ENCODE peak calls at places on chromosomes 6 and 20, in four cellular contexts. B, N, F and O are unnamed samples.

GRCh38 chr6:84282566-84282965 is 55.1 kb upstream of the CEP162 start:
- DNase-seq in B (peak), N (no peak), F (no peak), O (no peak)

GRCh38 chr6:21001736-21002135 is 467.5 kb downstream of the CDKAL1 start:
- DNase-seq in B (no peak), N (no peak), F (no peak), O (no peak)

GRCh38 chr6:109406196-109406595 is 23.9 kb upstream of the CD164 start:
- DNase-seq in B (no peak), N (no peak), F (no peak), O (no peak)

GRCh38 chr6:138509371-138509770 is 10.1 kb upstream of the NHSL1 start:
- DNase-seq in B (no peak), N (peak), F (peak), O (peak)

GRCh38 chr6:64290867-64291266 is 655.3 kb downstream of the PHF3 start:
- DNase-seq in B (no peak), N (no peak), F (no peak), O (no peak)

GRCh38 chr6:54574671-54575070 is 266.4 kb downstream of the TINAG start:
- DNase-seq in B (no peak), N (no peak), F (no peak), O (no peak)

GRCh38 chr6:16901777-16902176 is 140.5 kb upstream of the ATXN1 start:
- DNase-seq in B (no peak), N (no peak), F (peak), O (no peak)

GRCh38 chr20:13105864-13106457 is 97.2 kb downstream of the SPTLC3 start:
- DNase-seq in B (peak), N (no peak), F (no peak), O (no peak)

GRCh38 chr6:170174124-170174770 is 116.6 kb downstream of the DLL1 start:
- DNase-seq in B (no peak), N (no peak), F (peak), O (no peak)

GRCh38 chr6:112150363-112150762 is 63.0 kb downstream of the FAM229B start:
- DNase-seq in B (no peak), N (no peak), F (no peak), O (no peak)

GRCh38 chr6:73566954-73567591 is 46.2 kb upstream of the EEF1A1 start:
- DNase-seq in B (no peak), N (no peak), F (no peak), O (no peak)

GRCh38 chr6:163457637-163458561 is 43.4 kb downstream of the QKI start:
- DNase-seq in B (peak), N (peak), F (no peak), O (no peak)

GRCh38 chr20:32960849-32961731 is 43.1 kb downstream of the SUN5 start:
- DNase-seq in B (no peak), N (peak), F (no peak), O (no peak)

GRCh38 chr20:15739056-15739455 is 834.2 kb downstream of the KIF16B start:
- DNase-seq in B (no peak), N (no peak), F (no peak), O (no peak)

GRCh38 chr6:29720863-29721262 is 2.4 kb upstream of the HLA-F start:
- DNase-seq in B (no peak), N (no peak), F (no peak), O (peak)

GRCh38 chr6:30819287-30819917 is 64.9 kb upstream of the DDR1 start:
- DNase-seq in B (no peak), N (peak), F (no peak), O (no peak)

GRCh38 chr6:67640462-67640861 is 994.6 kb upstream of the ADGRB3 start:
- DNase-seq in B (no peak), N (no peak), F (no peak), O (no peak)

GRCh38 chr6:24922854-24923253 is 12.9 kb downstream of the RIPOR2 start:
- DNase-seq in B (no peak), N (no peak), F (no peak), O (no peak)

GRCh38 chr20:35801865-35802264 is 30.1 kb downstream of the PHF20 start:
- DNase-seq in B (no peak), N (no peak), F (no peak), O (no peak)

GRCh38 chr6:127367023-127367375 is 23.6 kb upstream of the ECHDC1 start:
- DNase-seq in B (no peak), N (no peak), F (no peak), O (no peak)

GRCh38 chr6:1916334-1916985 is 306.7 kb downstream of the FOXC1 start:
- DNase-seq in B (peak), N (no peak), F (no peak), O (no peak)

GRCh38 chr6:116388924-116389323 is 18.2 kb downstream of the DSE start:
- DNase-seq in B (no peak), N (no peak), F (no peak), O (no peak)

GRCh38 chr6:35552285-35552917 is 39.7 kb upstream of the TULP1 start:
- DNase-seq in B (peak), N (peak), F (no peak), O (peak)

GRCh38 chr6:80548496-80548895 is 442.0 kb downstream of the BCKDHB start:
- DNase-seq in B (no peak), N (no peak), F (no peak), O (no peak)

GRCh38 chr20:63059684-63060056 is 52.9 kb upstream of the BHLHE23 start:
- DNase-seq in B (no peak), N (no peak), F (peak), O (no peak)

GRCh38 chr6:15296735-15297134 is 50.9 kb downstream of the JARID2 start:
- DNase-seq in B (no peak), N (peak), F (no peak), O (no peak)

GRCh38 chr6:56693246-56693607 is 50.5 kb upstream of the DST start:
- DNase-seq in B (no peak), N (no peak), F (peak), O (no peak)

GRCh38 chr20:58711266-58712051 is 18.9 kb downstream of the NPEPL1 start:
- DNase-seq in B (no peak), N (peak), F (no peak), O (no peak)

GRCh38 chr6:72620866-72621242 is 1.0 kb upstream of the KCNQ5 start:
- DNase-seq in B (no peak), N (peak), F (no peak), O (peak)

GRCh38 chr20:33348136-33348937 is 53.0 kb downstream of the CDK5RAP1 start:
- DNase-seq in B (no peak), N (no peak), F (no peak), O (no peak)

GRCh38 chr20:13396036-13396435 is 175.0 kb downstream of the ISM1 start:
- DNase-seq in B (peak), N (no peak), F (no peak), O (no peak)

GRCh38 chr20:31712112-31712553 is 10.5 kb downstream of the BCL2L1 start:
- DNase-seq in B (no peak), N (no peak), F (no peak), O (no peak)

GRCh38 chr6:72911463-72912153 is 289.7 kb downstream of the KCNQ5 start:
- DNase-seq in B (peak), N (no peak), F (no peak), O (no peak)

GRCh38 chr6:112117554-112117953 is 30.2 kb downstream of the FAM229B start:
- DNase-seq in B (peak), N (peak), F (no peak), O (no peak)